ENCODE peak calls at places on chromosomes 13 and 19, in nine cellular contexts. M, B, E, Z, R, K, X, F and Q are unnamed samples.

GRCh38 chr13:109955598-109955997 is 169.2 kb upstream of the IRS2 start:
- DNase-seq in R (no peak), B (no peak), F (no peak), E (peak), M (no peak), K (no peak), X (no peak), Z (no peak), Q (no peak)

GRCh38 chr19:28297036-28297435 is 915.9 kb downstream of the UQCRFS1 start:
- DNase-seq in X (no peak), K (no peak), M (no peak), R (no peak), Z (no peak), E (no peak), F (no peak), B (no peak), Q (no peak)

GRCh38 chr13:102333320-102334181 is 68.3 kb downstream of the FGF14 start:
- DNase-seq in F (no peak), R (no peak), M (no peak), K (no peak), X (no peak), E (no peak), Z (no peak), B (no peak), Q (no peak)

GRCh38 chr19:46613525-46613924 is 11.4 kb downstream of the PTGIR start:
- DNase-seq in M (no peak), X (peak), E (no peak), F (no peak), R (peak), K (no peak), B (no peak), Z (no peak), Q (no peak)

GRCh38 chr19:32914879-32915278 is 45.3 kb upstream of the SLC7A9 start:
- DNase-seq in X (no peak), F (no peak), B (no peak), M (no peak), K (no peak), R (no peak), Z (no peak), E (no peak), Q (no peak)

GRCh38 chr13:92843549-92843948 is 383.1 kb upstream of the GPC6 start:
- DNase-seq in F (no peak), K (no peak), Z (no peak), R (no peak), E (peak), M (no peak), B (no peak), X (no peak), Q (no peak)

GRCh38 chr19:49150106-49150943 is 4.9 kb downstream of the HRC start:
- DNase-seq in X (peak), M (peak), B (peak), E (peak), F (peak), K (peak), Z (no peak), R (peak), Q (peak)

GRCh38 chr13:98274921-98275487 is 97.9 kb upstream of the RNF113B start:
- DNase-seq in F (no peak), Z (no peak), E (no peak), M (no peak), X (no peak), K (no peak), R (no peak), B (no peak), Q (no peak)

GRCh38 chr13:75312884-75313520 is 169.0 kb downstream of the TBC1D4 start:
- DNase-seq in X (no peak), R (no peak), B (no peak), E (no peak), F (no peak), M (no peak), K (no peak), Z (no peak), Q (no peak)

GRCh38 chr19:3510727-3511126 is 4.6 kb downstream of the FZR1 start:
- DNase-seq in M (no peak), K (no peak), E (no peak), X (no peak), Z (no peak), F (no peak), B (no peak), R (no peak), Q (no peak)

GRCh38 chr13:80363890-80364503 is 23.1 kb upstream of the SPRY2 start:
- DNase-seq in E (peak), F (no peak), R (no peak), X (no peak), M (no peak), K (no peak), Z (no peak), B (peak), Q (no peak)

GRCh38 chr19:8212212-8212611 is 3.0 kb downstream of the CERS4 start:
- DNase-seq in Z (no peak), K (no peak), E (no peak), M (peak), R (no peak), B (no peak), F (no peak), X (no peak), Q (no peak)

GRCh38 chr13:51781246-51782022 is 22.5 kb downstream of the DHRS12 start:
- DNase-seq in B (no peak), X (no peak), E (peak), Z (no peak), F (no peak), K (no peak), R (no peak), M (no peak), Q (peak)

GRCh38 chr13:40146586-40147240 is 491.3 kb downstream of the COG6 start:
- DNase-seq in Z (no peak), R (no peak), B (peak), K (no peak), F (no peak), X (no peak), M (no peak), E (no peak), Q (no peak)